ENCODE peak calls at places on chromosomes 12 and 14, in nine cellular contexts. Z is activated CD8-positive, alpha-beta T cell treated with anti-CD3 and anti-CD28 coated beads for 36 hours; E is HFF-Myc; O is endothelial cell; K is upper lobe of right lung; D is transverse colon; C is testis; W is BE2C; A is pancreas. X is an unnamed sample.

GRCh38 chr12:57764662-57765002 is 2.2 kb downstream of the CYP27B1 start:
- DNase-seq in O (no peak), Z (peak), W (no peak), E (no peak), C (no peak), K (peak), A (peak), D (no peak), X (no peak)

GRCh38 chr12:25242981-25243764 is 7.6 kb downstream of the KRAS start:
- DNase-seq in O (no peak), A (no peak), Z (no peak), D (peak), K (no peak), E (no peak), C (no peak), W (no peak), X (no peak)

GRCh38 chr14:96122496-96122895 is 82.1 kb upstream of the BDKRB2 start:
- DNase-seq in E (peak), K (no peak), D (no peak), C (peak), O (no peak), A (no peak), W (no peak), Z (no peak), X (peak)

GRCh38 chr14:101781240-101782061 is 19.9 kb downstream of the PPP2R5C start:
- DNase-seq in D (no peak), K (peak), O (peak), E (no peak), A (peak), Z (peak), C (no peak), W (no peak), X (no peak)

GRCh38 chr12:12883369-12884001 is 7.9 kb upstream of the GPRC5A start:
- DNase-seq in A (no peak), W (no peak), K (no peak), D (no peak), E (no peak), Z (no peak), C (no peak), O (no peak), X (no peak)

GRCh38 chr12:92629349-92630065 is 73.3 kb upstream of the PLEKHG7 start:
- DNase-seq in K (no peak), W (peak), D (no peak), O (no peak), C (no peak), A (no peak), E (no peak), Z (no peak), X (no peak)

GRCh38 chr12:64080319-64081008 is 141.6 kb downstream of the KICS2 start:
- DNase-seq in W (no peak), C (no peak), D (peak), O (no peak), K (no peak), E (no peak), Z (no peak), A (no peak), X (no peak)

GRCh38 chr12:31620311-31620710 is 29.4 kb upstream of the DENND5B start:
- DNase-seq in O (no peak), C (no peak), K (no peak), A (no peak), W (no peak), E (no peak), Z (no peak), D (no peak), X (no peak)

GRCh38 chr12:12482150-12482761 is 80.4 kb downstream of the DUSP16 start:
- DNase-seq in Z (peak), E (no peak), O (no peak), A (no peak), D (no peak), W (no peak), K (no peak), C (no peak), X (no peak)

GRCh38 chr12:2344892-2345291 is 292.1 kb downstream of the CACNA1C start:
- DNase-seq in K (no peak), Z (no peak), A (no peak), C (no peak), E (no peak), O (no peak), D (no peak), W (no peak), X (no peak)

GRCh38 chr12:127664901-127665300 is 602.1 kb upstream of the TMEM132C start:
- DNase-seq in E (no peak), K (no peak), D (no peak), O (no peak), Z (no peak), C (no peak), A (no peak), W (no peak), X (no peak)

GRCh38 chr12:75859868-75860267 is 171.7 kb downstream of the PHLDA1 start:
- DNase-seq in Z (no peak), O (no peak), C (no peak), D (no peak), E (no peak), A (no peak), W (no peak), K (no peak), X (no peak)

GRCh38 chr14:105477659-105478623 is 3.3 kb downstream of the CRIP2 start:
- DNase-seq in C (no peak), E (no peak), D (no peak), K (no peak), O (peak), A (no peak), W (no peak), Z (no peak), X (no peak)

GRCh38 chr12:123948401-123949117 is 24.1 kb downstream of the CCDC92 start:
- DNase-seq in C (no peak), O (no peak), E (no peak), Z (no peak), W (no peak), A (no peak), K (no peak), D (no peak), X (no peak)

GRCh38 chr12:91272456-91273063 is 89.9 kb upstream of the DCN start:
- DNase-seq in D (peak), A (no peak), Z (no peak), C (peak), K (no peak), E (peak), W (no peak), O (no peak), X (no peak)

GRCh38 chr14:50864237-50864636 is 7.6 kb upstream of the ABHD12B start:
- DNase-seq in E (no peak), W (no peak), C (no peak), K (no peak), D (no peak), O (no peak), A (no peak), Z (no peak), X (no peak)

GRCh38 chr14:68564826-68565760 is 227.8 kb downstream of the ZFP36L1 start:
- DNase-seq in O (no peak), C (no peak), K (no peak), E (no peak), Z (peak), D (no peak), A (no peak), W (no peak), X (no peak)

GRCh38 chr14:93751946-93752660 is 36.2 kb downstream of the PRIMA1 start:
- DNase-seq in Z (no peak), O (no peak), E (no peak), K (no peak), D (no peak), A (no peak), W (no peak), C (no peak), X (no peak)

GRCh38 chr12:6313326-6313940 is 3.0 kb downstream of the PLEKHG6 start:
- DNase-seq in O (no peak), A (no peak), K (no peak), D (no peak), C (no peak), E (no peak), Z (no peak), W (no peak), X (no peak)

GRCh38 chr12:39365364-39366001 is 77.4 kb downstream of the KIF21A start:
- DNase-seq in E (no peak), D (no peak), O (no peak), A (no peak), K (no peak), Z (no peak), W (no peak), C (no peak), X (no peak)
- TF ChIP-seq CTCF in E (no peak), D (peak), O (no peak), A (no peak), K (no peak), Z (no peak), W (no peak), C (no peak), X (no peak)

GRCh38 chr12:111488271-111488670 is 82.5 kb downstream of the SH2B3 start:
- DNase-seq in K (no peak), Z (no peak), O (no peak), D (no peak), C (peak), W (no peak), A (no peak), E (no peak), X (no peak)

DNA sequence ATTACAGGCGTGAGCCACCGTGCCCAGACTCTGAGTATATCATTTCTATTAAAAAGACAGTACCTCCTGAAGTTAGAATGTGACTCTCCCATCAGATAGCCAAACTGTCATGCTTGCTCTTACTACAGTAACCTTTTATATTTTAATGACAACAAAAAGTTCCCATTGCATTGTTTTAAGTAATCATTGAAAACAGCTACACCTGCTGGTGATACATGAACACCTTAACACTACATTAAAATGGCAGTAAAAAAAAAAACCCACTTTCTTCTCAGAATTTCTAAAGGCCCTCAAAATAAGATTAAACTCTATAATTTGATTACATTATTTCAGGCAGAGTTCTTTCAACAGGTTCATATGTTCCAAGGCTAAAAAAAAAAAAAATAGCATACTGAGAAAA is 76.7 kb downstream of the SH2B3 start:
- DNase-seq in W (no peak), K (no peak), A (no peak), D (no peak), O (no peak), C (no peak), Z (no peak), E (no peak), X (no peak)
- TF ChIP-seq CTCF in W (peak), K (peak), A (no peak), D (no peak), O (peak), C (no peak), Z (no peak), E (no peak), X (peak)

GRCh38 chr14:104023325-104024055 is 62.0 kb upstream of the ASPG start:
- DNase-seq in O (no peak), E (no peak), K (no peak), W (no peak), Z (no peak), D (no peak), A (no peak), C (no peak), X (no peak)

GRCh38 chr14:104030958-104031357 is 54.5 kb upstream of the ASPG start:
- DNase-seq in E (no peak), O (no peak), D (no peak), Z (no peak), K (no peak), W (no peak), C (no peak), A (no peak), X (no peak)

GRCh38 chr14:104031384-104031783 is 54.1 kb upstream of the ASPG start:
- DNase-seq in Z (no peak), D (no peak), K (no peak), O (no peak), C (no peak), E (no peak), W (no peak), A (no peak), X (no peak)

GRCh38 chr14:104025481-104025975 is 60.0 kb upstream of the ASPG start:
- DNase-seq in Z (no peak), W (no peak), K (no peak), D (no peak), C (no peak), A (no peak), O (no peak), E (no peak), X (no peak)

DNA sequence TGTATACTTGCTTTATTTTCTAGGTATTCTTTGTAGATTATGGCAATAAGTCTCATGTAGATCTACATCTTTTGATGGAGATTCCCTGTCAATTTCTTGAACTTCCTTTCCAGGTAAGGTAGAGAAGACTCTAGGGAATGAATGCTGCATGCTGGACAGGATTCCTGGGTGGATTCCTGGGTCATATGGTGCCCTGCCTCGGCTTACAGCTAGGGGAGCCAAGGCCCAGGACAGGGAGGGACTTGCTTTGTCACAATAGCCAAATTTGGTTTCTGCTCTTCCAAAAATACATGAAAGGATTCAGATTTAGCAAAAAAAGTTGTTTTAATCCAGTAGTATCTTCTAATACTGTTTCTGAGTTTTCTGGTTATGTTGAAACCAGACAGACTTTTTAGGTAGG is 59.5 kb upstream of the ASPG start:
- DNase-seq in C (no peak), W (no peak), E (no peak), D (no peak), A (no peak), Z (no peak), O (no peak), K (no peak), X (no peak)
- TF ChIP-seq CTCF in C (no peak), W (peak), E (no peak), D (no peak), A (no peak), Z (no peak), O (no peak), K (no peak), X (no peak)

GRCh38 chr12:121089031-121089812 is 43.5 kb upstream of the P2RX7 start:
- DNase-seq in D (peak), A (no peak), W (no peak), K (no peak), E (no peak), O (no peak), C (no peak), Z (no peak), X (no peak)
- TF ChIP-seq CTCF in D (no peak), A (no peak), W (peak), K (peak), E (no peak), O (no peak), C (no peak), Z (no peak), X (no peak)

GRCh38 chr12:68224613-68225285 is 861 bp downstream of the IL26 start:
- DNase-seq in W (no peak), O (no peak), K (no peak), E (no peak), A (no peak), D (no peak), C (no peak), Z (no peak), X (no peak)

GRCh38 chr12:68225576-68226476 is at the start of gene IL26:
- DNase-seq in W (no peak), E (no peak), Z (no peak), O (no peak), K (no peak), D (no peak), A (no peak), C (no peak), X (no peak)

GRCh38 chr12:68222336-68222735 is 3.3 kb downstream of the IL26 start:
- DNase-seq in K (no peak), W (peak), E (no peak), A (no peak), C (no peak), O (peak), D (no peak), Z (no peak), X (no peak)

GRCh38 chr12:68221497-68221896 is 4.1 kb downstream of the IL26 start:
- DNase-seq in A (no peak), E (no peak), C (no peak), W (no peak), Z (no peak), D (no peak), O (no peak), K (no peak), X (no peak)

DNA sequence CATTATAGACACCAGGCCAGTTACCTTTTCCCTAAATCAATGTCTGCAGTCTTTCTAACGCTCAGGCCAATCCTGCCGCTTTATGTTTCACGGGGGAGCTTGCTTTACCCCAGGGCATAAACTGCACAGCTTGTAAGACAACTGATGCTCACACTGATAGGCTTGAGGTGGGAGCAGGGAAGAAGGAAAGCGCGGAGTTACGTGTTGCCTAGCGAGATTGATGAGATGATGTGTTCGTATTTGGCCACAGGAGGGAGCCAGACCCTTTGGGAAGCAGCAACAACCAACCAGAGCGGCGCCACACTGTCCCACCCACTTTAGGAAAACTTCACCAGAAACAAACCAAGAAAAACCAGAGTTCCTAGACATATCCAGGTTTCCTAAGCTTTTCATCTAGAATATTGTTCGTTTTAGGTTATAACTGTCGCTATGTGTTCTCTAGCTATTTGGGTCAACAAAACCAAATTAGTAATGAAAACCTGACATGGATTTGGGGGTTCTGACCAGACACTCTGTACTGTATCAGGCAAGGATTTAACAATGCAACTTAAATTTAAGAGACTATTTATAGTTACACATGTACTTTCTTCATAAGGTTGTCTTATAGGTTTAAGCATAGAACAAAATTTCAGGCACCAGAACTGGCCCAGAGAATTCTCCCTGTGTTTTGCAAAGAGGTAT is 2.4 kb downstream of the IL26 start:
- DNase-seq in Z (peak), W (peak), K (peak), O (peak), E (peak), D (peak), A (peak), C (peak), X (peak)
- TF ChIP-seq CTCF in Z (peak), W (peak), K (peak), O (peak), E (peak), D (peak), A (peak), C (peak), X (peak)

GRCh38 chr14:76639606-76640272 is 121.5 kb upstream of the VASH1 start:
- DNase-seq in C (no peak), O (no peak), K (no peak), D (no peak), E (no peak), A (no peak), Z (no peak), W (no peak), X (no peak)

GRCh38 chr14:76647699-76648298 is 113.5 kb upstream of the VASH1 start:
- DNase-seq in W (peak), Z (peak), C (peak), D (peak), E (peak), K (no peak), O (peak), A (no peak), X (peak)

GRCh38 chr14:76640923-76641395 is 120.3 kb upstream of the VASH1 start:
- DNase-seq in C (no peak), A (no peak), Z (no peak), W (no peak), D (no peak), K (no peak), E (no peak), O (no peak), X (no peak)

GRCh38 chr14:76641541-76641940 is 119.7 kb upstream of the VASH1 start:
- DNase-seq in O (no peak), C (no peak), E (no peak), A (no peak), K (no peak), Z (no peak), D (no peak), W (no peak), X (no peak)

DNA sequence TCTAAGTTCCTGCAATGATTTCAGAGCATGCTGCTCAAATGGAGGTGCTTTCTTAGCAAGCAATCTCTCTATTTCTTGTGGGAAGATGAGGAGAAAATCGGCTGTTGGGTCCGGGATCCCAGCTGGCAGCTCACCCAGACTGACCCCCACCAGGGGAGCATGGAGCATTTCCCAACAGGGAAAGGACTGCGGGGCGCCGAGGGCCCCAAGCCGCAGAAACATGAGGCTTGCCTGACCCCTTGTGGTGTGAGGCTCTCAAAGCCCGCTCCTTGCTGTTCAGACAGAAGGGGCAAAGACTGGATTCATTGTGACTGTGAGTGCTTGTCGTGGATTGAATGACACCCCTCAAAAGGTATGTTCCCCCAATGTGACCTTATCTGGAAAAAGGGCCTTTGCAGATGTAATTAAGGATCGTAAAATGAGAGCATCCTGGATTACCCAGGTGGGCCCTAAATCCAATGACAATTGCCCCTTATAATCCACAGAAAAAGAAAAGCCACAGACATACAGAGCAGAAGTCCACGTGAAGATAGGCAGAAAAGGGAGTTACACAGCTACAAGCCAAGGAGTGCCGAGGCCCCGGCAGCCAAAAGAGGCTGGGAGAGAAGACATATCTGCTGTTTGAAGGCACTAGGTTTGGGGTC is 116.3 kb upstream of the VASH1 start:
- DNase-seq in A (no peak), D (no peak), E (no peak), K (no peak), Z (peak), W (peak), O (peak), C (peak), X (no peak)
- TF ChIP-seq CTCF in A (peak), D (no peak), E (peak), K (peak), Z (no peak), W (peak), O (peak), C (no peak), X (peak)

DNA sequence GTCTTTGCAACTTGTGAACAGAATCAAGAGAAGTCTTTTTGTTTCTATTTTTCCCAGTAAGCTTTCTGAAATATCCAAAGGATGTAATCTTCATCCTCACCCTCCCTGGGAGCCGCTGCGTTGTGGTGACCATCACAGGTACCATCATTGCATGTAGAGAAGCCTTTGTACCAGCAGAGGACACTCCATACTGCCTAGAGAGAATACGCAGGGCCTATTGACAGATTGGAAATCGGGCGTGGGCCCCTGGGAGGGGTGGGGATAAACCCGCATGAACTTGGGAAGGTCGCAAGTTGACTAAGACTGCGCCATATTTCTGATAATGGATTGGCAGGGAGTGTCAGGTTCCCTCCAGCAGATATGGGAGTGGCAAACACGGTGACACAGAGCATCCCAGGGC is 12.7 kb downstream of the KRT1 start:
- DNase-seq in O (no peak), Z (no peak), K (no peak), E (no peak), D (no peak), W (no peak), A (no peak), C (no peak), X (no peak)
- TF ChIP-seq CTCF in O (no peak), Z (no peak), K (peak), E (peak), D (peak), W (peak), A (no peak), C (no peak), X (peak)

X was measured in AG04450.